ENCODE peak calls at places on chromosomes 4 and X, in eight cellular contexts. P, K, T, N, J, C, D and H are unnamed samples.

GRCh38 chr4:136864580-136865185 is 667.6 kb downstream of the PCDH18 start:
- DNase-seq in P (peak; percentile 36), K (peak; percentile 79), T (peak; percentile 85), N (peak; percentile 69), J (peak; percentile 79), C (peak; percentile 76), D (peak; percentile 89), H (peak; percentile 64)

GRCh38 chr4:69759189-69759604 is 1.2 kb downstream of the SULT1B1 start:
- DNase-seq in P (no peak), K (no peak), T (peak; percentile 61), N (no peak), J (no peak), C (no peak), D (no peak), H (no peak)

GRCh38 chrX:123807825-123808416 is 51.9 kb upstream of the XIAP start:
- DNase-seq in P (no peak), K (no peak), T (no peak), N (no peak), J (no peak), C (no peak), D (no peak), H (no peak)

GRCh38 chrX:3549442-3549875 is 164.0 kb downstream of the PRKX start:
- DNase-seq in P (peak; percentile 15), K (peak; percentile 16), T (peak; percentile 13), N (no peak), J (peak; percentile 8), C (no peak), D (peak; percentile 8), H (no peak)

GRCh38 chr4:143273170-143273917 is 63.3 kb upstream of the GAB1 start:
- DNase-seq in P (no peak), K (no peak), T (no peak), N (no peak), J (no peak), C (no peak), D (no peak), H (no peak)

GRCh38 chr4:6986781-6987565 is 56.2 kb upstream of the TADA2B start:
- DNase-seq in P (peak; percentile 99), K (peak; percentile 99), T (peak; percentile 99), N (peak; percentile 71), J (peak; percentile 86), C (peak; percentile 95), D (peak; percentile 97), H (peak; percentile 96)

GRCh38 chr4:53175640-53176039 is 190.2 kb downstream of the SCFD2 start:
- DNase-seq in P (no peak), K (no peak), T (no peak), N (no peak), J (no peak), C (no peak), D (no peak), H (no peak)

GRCh38 chr4:53477666-53478065 is 100.2 kb downstream of the FIP1L1 start:
- DNase-seq in P (no peak), K (no peak), T (no peak), N (no peak), J (no peak), C (no peak), D (peak; percentile 30), H (no peak)

GRCh38 chrX:118189628-118190027 is 73.0 kb upstream of the KLHL13 start:
- DNase-seq in P (peak; percentile 20), K (no peak), T (peak; percentile 19), N (no peak), J (no peak), C (no peak), D (peak; percentile 11), H (no peak)

GRCh38 chr4:159060161-159060560 is 42.7 kb upstream of the RAPGEF2 start:
- DNase-seq in P (no peak), K (no peak), T (no peak), N (no peak), J (no peak), C (no peak), D (no peak), H (no peak)

GRCh38 chrX:71652405-71652804 is 14.9 kb upstream of the LOC101059915 start:
- DNase-seq in P (peak; percentile 59), K (peak; percentile 61), T (peak; percentile 64), N (peak; percentile 23), J (peak; percentile 72), C (peak; percentile 71), D (peak; percentile 62), H (peak; percentile 70)

GRCh38 chr4:25308761-25309160 is 3.8 kb upstream of the ZCCHC4 start:
- DNase-seq in P (no peak), K (no peak), T (no peak), N (no peak), J (no peak), C (no peak), D (no peak), H (no peak)

GRCh38 chr4:40243390-40243948 is 46.6 kb downstream of the RHOH start:
- DNase-seq in P (no peak), K (no peak), T (no peak), N (no peak), J (no peak), C (no peak), D (no peak), H (no peak)

GRCh38 chrX:13112499-13112898 is 68.1 kb upstream of the FAM9C start:
- DNase-seq in P (no peak), K (no peak), T (no peak), N (no peak), J (peak; percentile 65), C (no peak), D (no peak), H (no peak)

GRCh38 chr4:13933163-13933562 is 305.6 kb upstream of the BOD1L1 start:
- DNase-seq in P (no peak), K (no peak), T (peak; percentile 39), N (no peak), J (no peak), C (no peak), D (peak; percentile 15), H (no peak)

DNA sequence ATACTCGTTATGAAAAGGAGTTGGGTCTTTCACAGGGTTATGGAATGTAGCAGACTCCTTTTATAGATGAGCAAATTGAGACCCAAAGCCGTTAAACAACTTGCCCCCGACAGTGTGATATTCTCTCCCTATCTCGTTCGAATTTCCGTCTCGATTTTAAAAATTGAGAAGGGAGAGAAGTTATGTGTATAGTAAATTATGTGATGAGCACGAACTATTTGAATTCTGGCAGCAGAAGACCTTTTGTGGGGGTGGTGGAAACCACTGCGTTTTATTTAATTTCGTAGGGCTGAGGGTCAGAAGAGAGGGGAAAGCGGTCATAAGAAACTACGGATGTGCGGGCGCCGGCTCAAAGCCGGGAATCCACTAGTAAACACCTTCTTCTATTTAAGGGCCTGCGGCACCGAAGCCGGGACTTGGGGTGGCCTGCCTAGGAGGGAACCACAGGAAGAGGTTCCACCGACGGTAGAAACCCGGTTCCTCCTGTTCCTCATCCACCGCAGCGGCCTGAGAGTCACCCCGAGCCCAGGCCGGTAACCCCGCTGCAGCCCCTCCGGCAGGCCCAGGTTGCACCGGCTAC is 1.5 kb upstream of the DDX3X start:
- DNase-seq in P (no peak), K (no peak), T (peak; percentile 37), N (no peak), J (no peak), C (peak; percentile 23), D (peak; percentile 24), H (peak; percentile 33)
- TF ChIP-seq EZH2phosphoT487 in P (no peak), K (no peak), T (no peak), N (no peak), J (no peak), C (no peak), D (no peak), H (no peak)

GRCh38 chrX:27619975-27620374 is 29.8 kb downstream of the DCAF8L2 start:
- DNase-seq in P (no peak), K (peak; percentile 21), T (peak; percentile 7), N (no peak), J (peak; percentile 51), C (peak; percentile 29), D (peak; percentile 21), H (no peak)
- TF ChIP-seq CTCF in P (peak; percentile 68), K (peak; percentile 54), T (peak; percentile 36), N (peak; percentile 43), J (peak; percentile 65), C (peak; percentile 37), D (peak; percentile 50), H (peak; percentile 60)

GRCh38 chrX:70436380-70436779 is 8.3 kb upstream of the DLG3 start:
- DNase-seq in P (peak; percentile 37), K (peak; percentile 86), T (no peak), N (no peak), J (no peak), C (no peak), D (peak; percentile 80), H (peak; percentile 25)

GRCh38 chrX:70432936-70433847 is 10.1 kb downstream of the GDPD2 start:
- DNase-seq in P (no peak), K (no peak), T (no peak), N (no peak), J (no peak), C (peak; percentile 45), D (no peak), H (no peak)

GRCh38 chrX:70434352-70434866 is 10.2 kb upstream of the DLG3 start:
- DNase-seq in P (peak; percentile 93), K (peak; percentile 92), T (peak; percentile 89), N (peak; percentile 72), J (peak; percentile 89), C (peak; percentile 90), D (peak; percentile 90), H (peak; percentile 79)

GRCh38 chrX:70433848-70434351 is 10.7 kb upstream of the DLG3 start:
- DNase-seq in P (peak; percentile 79), K (peak; percentile 83), T (peak; percentile 83), N (peak; percentile 49), J (peak; percentile 64), C (peak; percentile 72), D (peak; percentile 73), H (peak; percentile 78)

DNA sequence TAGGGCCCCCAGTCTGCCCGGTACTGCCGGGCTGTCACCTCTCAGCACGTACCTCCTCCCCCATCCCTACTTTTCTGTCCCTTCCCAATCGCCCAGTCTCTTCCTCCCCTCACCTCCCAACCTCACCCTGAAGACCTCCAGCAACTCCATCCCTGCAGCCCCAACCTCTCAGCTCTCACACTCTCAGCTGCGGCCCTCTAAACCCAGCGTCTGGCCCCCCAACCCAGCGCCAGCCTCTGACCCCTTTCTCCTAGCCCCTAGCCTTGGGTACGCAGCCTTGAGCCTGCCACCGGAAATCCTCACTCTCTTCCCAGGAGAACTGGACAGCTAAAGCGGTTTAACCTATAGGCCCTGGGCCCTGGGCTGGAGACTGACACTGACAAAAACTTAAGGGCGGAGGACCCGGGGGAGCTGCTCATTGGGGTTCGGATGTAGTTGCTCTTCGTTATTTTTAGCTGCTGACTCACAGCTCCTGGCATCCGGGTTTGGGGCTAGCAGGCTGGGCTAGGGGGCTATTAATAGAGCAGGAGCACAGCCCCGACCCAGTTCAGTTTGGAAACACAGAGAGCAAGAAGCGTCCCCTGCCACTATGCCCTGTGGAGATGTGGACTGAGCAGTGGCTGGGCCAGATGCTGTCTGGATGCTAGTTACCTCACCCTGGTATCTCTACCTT is 9.6 kb upstream of the DLG3 start:
- DNase-seq in P (no peak), K (peak; percentile 10), T (no peak), N (no peak), J (no peak), C (peak; percentile 75), D (peak; percentile 26), H (no peak)
- TF ChIP-seq EZH2phosphoT487 in P (no peak), K (no peak), T (no peak), N (no peak), J (no peak), C (no peak), D (no peak), H (no peak)

DNA sequence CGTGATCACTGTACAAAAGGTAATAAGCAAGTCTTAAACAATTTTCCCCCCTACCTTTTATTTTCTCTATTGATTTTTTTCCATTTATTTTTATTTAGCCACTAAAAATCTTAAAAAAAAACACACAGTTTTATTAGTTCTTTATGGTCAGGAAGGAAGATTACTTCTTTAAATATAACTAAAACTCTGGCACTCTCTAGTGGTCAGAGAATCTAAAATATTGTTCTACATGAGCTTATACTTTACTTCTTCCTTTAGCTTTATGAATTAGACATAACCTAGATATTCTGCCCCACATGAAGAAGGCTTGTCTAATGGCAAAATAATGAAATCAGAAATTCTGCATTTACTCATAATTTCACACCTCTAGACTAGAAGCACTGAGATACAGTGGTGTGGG is 135.2 kb downstream of the PDE5A start:
- DNase-seq in P (no peak), K (no peak), T (no peak), N (no peak), J (peak; percentile 25), C (no peak), D (no peak), H (peak; percentile 21)
- TF ChIP-seq CTCF in P (peak; percentile 58), K (peak; percentile 13), T (peak; percentile 38), N (peak; percentile 24), J (peak; percentile 40), C (no peak), D (peak; percentile 25), H (peak; percentile 70)